ENCODE peak calls at places on chromosome 19, in seven cellular contexts. U is IMR-90, W is transverse colon, Q is heart left ventricle, I is adrenal gland, Y is ovary, M is esophagus muscularis mucosa. S is an unnamed sample.

GRCh38 chr19:49359851-49360845 is 2.1 kb downstream of the TEAD2 start:
- DNase-seq in W (no peak), Y (no peak), Q (no peak), U (no peak), M (no peak), I (no peak), S (no peak)

GRCh38 chr19:31064486-31064885 is 284.8 kb downstream of the TSHZ3 start:
- DNase-seq in U (no peak), I (no peak), M (no peak), W (no peak), Q (no peak), Y (no peak), S (no peak)

GRCh38 chr19:50964266-50964665 is 5.1 kb downstream of the KLK6 start:
- DNase-seq in Q (no peak), Y (no peak), I (no peak), W (no peak), U (no peak), M (no peak), S (no peak)

GRCh38 chr19:51103811-51104470 is 4.3 kb downstream of the CTU1 start:
- DNase-seq in U (no peak), W (no peak), Y (peak; percentile 44), M (no peak), Q (no peak), I (no peak), S (no peak)

GRCh38 chr19:50492303-50493052 is 15.8 kb upstream of the GARIN5A start:
- DNase-seq in I (no peak), M (no peak), U (no peak), Q (no peak), W (no peak), Y (no peak), S (no peak)

GRCh38 chr19:34500656-34501120 is 19.1 kb downstream of the WTIP start:
- DNase-seq in Q (no peak), M (no peak), W (no peak), Y (peak; percentile 43), I (no peak), U (no peak), S (no peak)

GRCh38 chr19:15622991-15623390 is 8.0 kb downstream of the CYP4F8 start:
- DNase-seq in I (no peak), Y (no peak), M (no peak), Q (no peak), W (peak; percentile 57), U (no peak), S (no peak)

GRCh38 chr19:35557539-35558399 is 5.7 kb downstream of the ATP4A start:
- DNase-seq in I (peak; percentile 93), Y (peak; percentile 65), M (no peak), W (peak; percentile 50), U (peak; percentile 33), Q (peak; percentile 51), S (peak; percentile 70)

GRCh38 chr19:13872339-13872694 is 4.6 kb upstream of the NANOS3 start:
- DNase-seq in Q (no peak), Y (no peak), M (no peak), U (no peak), I (no peak), W (no peak), S (no peak)

GRCh38 chr19:50300051-50300450 is 29.1 kb downstream of the KCNC3 start:
- DNase-seq in Y (no peak), W (no peak), U (peak; percentile 4), M (no peak), Q (no peak), I (no peak), S (no peak)

GRCh38 chr19:42412223-42412622 is 15.0 kb downstream of the LIPE start:
- DNase-seq in Q (no peak), M (no peak), U (no peak), I (no peak), W (peak; percentile 81), Y (no peak), S (no peak)

GRCh38 chr19:19304186-19304975 is 15.9 kb downstream of the SUGP1 start:
- DNase-seq in I (peak; percentile 75), Q (peak; percentile 59), M (no peak), U (no peak), Y (no peak), W (no peak), S (no peak)

GRCh38 chr19:11530432-11530831 is 1.5 kb upstream of the ECSIT start:
- DNase-seq in M (no peak), Y (peak; percentile 86), Q (peak; percentile 81), W (peak; percentile 80), I (peak; percentile 96), U (peak; percentile 78), S (peak; percentile 84)

GRCh38 chr19:38869160-38869835 is 8.8 kb downstream of the RINL start:
- DNase-seq in W (peak; percentile 57), I (no peak), Q (no peak), U (no peak), Y (no peak), M (no peak), S (no peak)

GRCh38 chr19:42252365-42253244 is 2.3 kb downstream of the ERF start:
- DNase-seq in Y (peak; percentile 72), Q (peak; percentile 57), M (no peak), W (no peak), I (peak; percentile 75), U (peak; percentile 68), S (peak; percentile 37)

GRCh38 chr19:8001995-8002849 is 3.2 kb downstream of the ELAVL1 start:
- DNase-seq in I (peak; percentile 76), Q (peak; percentile 81), W (peak; percentile 87), U (peak; percentile 75), M (peak; percentile 94), Y (peak; percentile 91), S (peak; percentile 84)

GRCh38 chr19:2199215-2199614 is 35.5 kb downstream of the DOT1L start:
- DNase-seq in Y (no peak), Q (no peak), M (no peak), U (no peak), W (no peak), I (no peak), S (no peak)

GRCh38 chr19:8329993-8330392 is 8.7 kb downstream of the RPS28 start:
- DNase-seq in M (no peak), Y (no peak), U (no peak), Q (no peak), I (no peak), W (no peak), S (no peak)

GRCh38 chr19:3506384-3507340 is 551 bp downstream of the FZR1 start:
- DNase-seq in Y (peak; percentile 74), M (no peak), Q (peak; percentile 32), I (peak; percentile 41), U (no peak), W (peak; percentile 39), S (peak; percentile 73)

GRCh38 chr19:9205506-9206113 is 13.8 kb downstream of the OR7D4 start:
- DNase-seq in I (peak; percentile 59), W (peak; percentile 72), U (peak; percentile 54), Y (peak; percentile 81), M (no peak), Q (peak; percentile 63), S (peak; percentile 57)

GRCh38 chr19:55578031-55578760 is 2.5 kb downstream of the ZNF579 start:
- DNase-seq in W (no peak), U (no peak), Y (no peak), M (no peak), I (no peak), Q (no peak), S (no peak)

GRCh38 chr19:35114656-35115537 is 726 bp upstream of the FXYD3 start:
- DNase-seq in Y (peak; percentile 84), Q (peak; percentile 52), W (peak; percentile 86), M (no peak), U (peak; percentile 27), I (no peak), S (peak; percentile 76)

GRCh38 chr19:30146346-30146745 is 204.3 kb downstream of the URI1 start:
- DNase-seq in Y (no peak), M (no peak), U (no peak), Q (no peak), I (no peak), W (no peak), S (no peak)

GRCh38 chr19:46347985-46348384 is 1.1 kb downstream of the PPP5C start:
- DNase-seq in Y (no peak), I (no peak), W (no peak), U (no peak), M (no peak), Q (no peak), S (no peak)

GRCh38 chr19:46344363-46344762 is 2.5 kb upstream of the PPP5C start:
- DNase-seq in W (no peak), Y (no peak), Q (no peak), U (no peak), I (no peak), M (no peak), S (no peak)

GRCh38 chr19:46346821-46347571 is at the start of gene PPP5C:
- DNase-seq in W (peak; percentile 95), U (peak; percentile 90), Y (peak; percentile 95), I (peak; percentile 93), M (peak; percentile 96), Q (peak; percentile 92), S (peak; percentile 97)

GRCh38 chr19:46347572-46347883 is 641 bp downstream of the PPP5C start:
- DNase-seq in Y (no peak), M (no peak), W (no peak), U (no peak), I (no peak), Q (no peak), S (no peak)

GRCh38 chr19:46345157-46345556 is 1.7 kb upstream of the PPP5C start:
- DNase-seq in M (no peak), U (no peak), I (no peak), Y (no peak), Q (no peak), W (no peak), S (no peak)
- TF ChIP-seq POLR2A in M (no peak), U (no peak), I (no peak), Y (no peak), Q (no peak), W (no peak), S (no peak)

DNA sequence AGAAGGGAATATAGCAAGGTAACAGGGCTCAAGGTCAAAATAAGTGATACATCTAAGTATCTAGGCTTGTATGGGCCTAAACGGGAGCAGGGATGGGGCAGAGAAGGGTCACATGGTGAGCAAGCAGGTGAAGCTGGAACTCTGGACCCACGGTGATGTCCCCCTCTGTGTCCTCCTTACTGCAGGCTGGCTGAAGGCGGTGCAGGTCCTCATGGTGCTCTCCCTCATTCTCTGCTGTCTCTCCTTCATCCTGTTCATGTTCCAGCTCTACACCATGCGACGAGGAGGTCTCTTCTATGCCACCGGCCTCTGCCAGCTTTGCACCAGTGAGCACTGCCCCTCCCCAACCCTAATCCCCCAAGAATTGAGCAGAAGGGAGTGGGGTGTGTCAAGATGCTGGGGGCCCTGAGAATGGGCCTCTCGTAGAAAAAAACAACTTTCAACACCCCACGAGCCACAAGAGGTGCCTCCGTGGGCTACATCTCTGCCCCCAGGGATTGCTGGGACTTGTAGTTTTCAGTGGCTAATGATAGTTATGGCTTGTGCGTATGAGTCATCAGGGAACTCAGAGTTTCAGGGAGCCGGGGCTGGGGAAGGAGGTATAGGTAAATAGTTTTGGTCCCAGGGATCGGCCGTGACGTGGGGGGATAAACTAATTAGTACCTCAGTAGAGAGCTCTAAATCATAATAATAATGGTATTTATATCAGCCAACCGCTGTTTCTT is 4.0 kb downstream of the EMP3 start:
- DNase-seq in I (no peak), Y (no peak), M (no peak), Q (no peak), U (peak; percentile 59), W (peak; percentile 49), S (peak; percentile 66)
- TF ChIP-seq POLR2A in I (no peak), Y (no peak), M (no peak), Q (no peak), U (no peak), W (no peak), S (no peak)

GRCh38 chr19:6464070-6464873 is at the start of gene CRB3:
- DNase-seq in M (no peak), Q (no peak), U (no peak), W (peak; percentile 97), Y (peak; percentile 42), I (no peak), S (no peak)
- TF ChIP-seq POLR2A in M (no peak), Q (no peak), U (no peak), W (peak; percentile 84), Y (no peak), I (no peak), S (no peak)

GRCh38 chr19:44643605-44644390 is at the start of gene PVR:
- DNase-seq in Q (peak; percentile 75), W (peak; percentile 75), U (peak; percentile 77), Y (peak; percentile 81), M (no peak), I (peak; percentile 75), S (peak; percentile 69)
- TF ChIP-seq POLR2A in Q (peak; percentile 86), W (peak; percentile 71), U (peak; percentile 83), Y (peak; percentile 66), M (peak; percentile 82), I (peak; percentile 82), S (peak; percentile 51)

S was measured in erythroblast.